ENCODE peak calls at places on chromosomes 5 and 9, in six cellular contexts. G is OCI-LY7, W is HCT116, M is neural progenitor cell, I is fibroblast of lung, K is IMR-90. T is an unnamed sample.

GRCh38 chr9:4027616-4028015 is 272.3 kb downstream of the GLIS3 start:
- DNase-seq in M (no peak), K (no peak), G (no peak), W (no peak), I (no peak), T (no peak)

GRCh38 chr9:125372441-125373226 is 111.0 kb downstream of the GAPVD1 start:
- DNase-seq in G (no peak), K (no peak), W (no peak), I (no peak), M (no peak), T (no peak)

GRCh38 chr5:132425009-132425937 is 55.8 kb downstream of the SLC22A5 start:
- DNase-seq in M (no peak), G (peak; percentile 84), K (peak; percentile 95), I (peak; percentile 75), W (no peak), T (peak; percentile 69)

GRCh38 chr5:160472482-160472881 is 50.8 kb downstream of the PTTG1 start:
- DNase-seq in K (no peak), M (no peak), I (no peak), W (no peak), G (no peak), T (no peak)

GRCh38 chr5:172868924-172869565 is 35.0 kb downstream of the ERGIC1 start:
- DNase-seq in G (no peak), K (peak; percentile 96), I (peak; percentile 96), M (no peak), W (peak; percentile 21), T (no peak)

GRCh38 chr5:88660947-88661869 is 221.8 kb downstream of the MEF2C start:
- DNase-seq in M (peak; percentile 97), K (peak; percentile 77), G (peak; percentile 83), W (peak; percentile 68), I (peak; percentile 71), T (peak; percentile 95)

GRCh38 chr5:23446436-23446835 is 61.0 kb upstream of the PRDM9 start:
- DNase-seq in I (peak; percentile 89), M (no peak), K (no peak), W (no peak), G (no peak), T (no peak)

GRCh38 chr9:78130004-78130403 is 98.4 kb upstream of the GNAQ start:
- DNase-seq in M (peak; percentile 56), G (peak; percentile 40), K (no peak), I (peak; percentile 53), W (peak; percentile 56), T (peak; percentile 63)

GRCh38 chr5:148427370-148428042 is 43.7 kb downstream of the FBXO38 start:
- DNase-seq in W (no peak), I (no peak), K (no peak), G (no peak), M (no peak), T (no peak)

GRCh38 chr9:13728917-13729811 is 449.7 kb upstream of the MPDZ start:
- DNase-seq in K (peak; percentile 29), M (no peak), I (peak; percentile 53), G (no peak), W (no peak), T (no peak)
- H2AFZ ChIP-seq in K (no peak overlapping the region), M (peak overlapping the region; percentile 20), I (no peak overlapping the region), G (no peak overlapping the region), W (no peak overlapping the region), T (no peak overlapping the region)

DNA sequence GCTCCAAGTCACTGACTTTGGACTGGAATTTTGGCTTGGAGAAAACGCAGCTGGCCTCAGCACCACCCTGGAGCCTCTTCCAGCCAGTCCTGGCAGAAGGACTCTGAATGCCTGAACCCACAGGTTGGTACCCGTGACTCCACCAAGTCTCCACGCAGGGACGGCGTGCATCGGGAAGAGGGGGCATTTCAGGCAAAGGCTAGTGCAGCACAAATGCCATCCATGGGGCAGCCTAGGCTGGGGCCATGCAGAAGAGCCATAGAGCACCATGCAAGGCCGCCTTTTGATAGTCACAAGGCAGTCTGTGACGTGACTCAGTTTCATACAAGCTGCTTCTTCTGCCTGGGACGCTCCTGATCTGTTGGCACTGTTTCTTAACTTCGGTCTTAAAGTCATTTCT is 28.0 kb downstream of the GDNF start:
- DNase-seq in M (no peak), G (no peak), W (no peak), K (no peak), I (no peak), T (no peak)
- H3K27ac ChIP-seq in M (no peak overlapping the region), G (no peak overlapping the region), W (no peak overlapping the region), K (no peak overlapping the region), I (no peak overlapping the region), T (no peak overlapping the region)

DNA sequence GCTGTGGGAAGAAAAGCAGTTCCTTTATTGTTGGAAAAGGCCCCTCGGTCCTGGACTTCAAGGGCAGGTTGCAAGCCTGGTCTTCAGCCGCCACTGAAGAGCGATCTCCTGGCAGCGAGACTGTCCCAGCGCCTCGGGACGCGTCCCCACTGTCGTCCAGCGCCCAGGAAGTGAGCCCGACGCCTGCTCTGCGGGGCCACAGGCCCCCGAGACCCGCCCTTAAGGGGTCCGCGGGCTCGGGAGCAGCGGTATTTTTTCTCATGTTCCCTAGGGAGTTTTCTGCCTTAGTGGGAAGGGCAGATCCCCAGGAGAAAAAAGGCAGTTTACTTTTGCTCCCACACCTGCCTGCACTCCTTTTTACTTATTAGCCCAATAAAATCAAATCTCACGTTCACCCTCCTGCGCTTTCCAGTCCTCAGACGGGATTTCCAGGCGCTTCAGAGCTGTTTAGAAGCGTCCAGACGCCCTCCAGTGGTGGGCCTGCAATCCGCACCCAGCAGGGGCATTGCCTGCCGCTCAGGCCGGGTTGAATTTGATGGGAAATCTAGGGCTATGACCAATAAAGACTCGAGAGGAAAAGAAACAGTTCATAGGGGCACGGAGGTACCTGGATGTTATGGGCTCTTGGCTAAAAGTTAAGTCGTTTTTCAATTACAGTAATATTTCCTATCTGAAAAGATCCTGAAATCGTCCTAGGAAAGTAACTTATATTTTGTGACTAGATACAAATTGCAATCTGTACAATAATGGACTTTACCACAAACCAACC is 2.8 kb upstream of the EFNA5 start:
- DNase-seq in W (peak; percentile 86), I (peak; percentile 93), K (peak; percentile 87), M (peak; percentile 95), G (peak; percentile 93), T (peak; percentile 91)
- H2AFZ ChIP-seq in W (peak overlapping the region; percentile 97), I (no peak overlapping the region), K (peak overlapping the region; percentile 89), M (peak overlapping the region; percentile 66), G (peak overlapping the region; percentile 97), T (no peak overlapping the region)

DNA sequence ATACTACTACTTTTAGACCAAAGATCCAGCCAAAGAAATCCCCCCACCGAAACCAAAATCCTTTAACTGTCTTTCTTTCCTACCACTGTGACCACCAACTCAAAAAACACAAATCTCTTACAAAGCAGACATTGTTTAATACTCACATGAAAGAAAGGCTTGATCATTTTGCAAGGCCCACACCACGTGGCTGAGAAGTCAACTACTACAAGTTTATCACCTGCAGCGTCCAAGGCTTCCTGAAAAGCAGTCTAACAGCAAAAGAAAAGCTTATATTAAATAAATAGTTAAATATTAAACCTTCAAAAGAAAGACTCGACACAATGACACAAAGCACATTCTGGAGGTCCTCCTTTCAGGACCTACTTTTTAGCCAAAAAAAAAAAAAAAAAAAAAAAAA is 5.1 kb downstream of the TXN start:
- DNase-seq in W (no peak), K (no peak), I (no peak), M (no peak), G (no peak), T (no peak)
- H3K27ac ChIP-seq in W (no peak overlapping the region), K (no peak overlapping the region), I (no peak overlapping the region), M (no peak overlapping the region), G (no peak overlapping the region), T (no peak overlapping the region)

GRCh38 chr9:95175523-95175922 is 142.0 kb downstream of the FANCC start:
- DNase-seq in I (no peak), G (no peak), M (no peak), W (no peak), K (no peak), T (peak; percentile 21)

GRCh38 chr9:95171596-95171995 is 145.9 kb downstream of the FANCC start:
- DNase-seq in I (peak; percentile 42), K (peak; percentile 79), G (no peak), W (no peak), M (no peak), T (peak; percentile 9)

GRCh38 chr9:95176755-95177319 is 140.7 kb downstream of the FANCC start:
- DNase-seq in W (no peak), M (no peak), I (no peak), G (no peak), K (no peak), T (no peak)

GRCh38 chr9:95171001-95171400 is 146.5 kb downstream of the FANCC start:
- DNase-seq in I (peak; percentile 55), M (no peak), G (peak; percentile 44), W (no peak), K (peak; percentile 67), T (peak; percentile 77)

GRCh38 chr9:95174038-95174437 is 143.5 kb downstream of the FANCC start:
- DNase-seq in K (no peak), I (no peak), W (no peak), M (no peak), G (no peak), T (peak; percentile 39)
- H2AFZ ChIP-seq in K (no peak overlapping the region), I (no peak overlapping the region), W (no peak overlapping the region), M (no peak overlapping the region), G (no peak overlapping the region), T (no peak overlapping the region)

T was measured in Karpas-422.